ENCODE peak calls at places on chromosomes 4 and X, in six cellular contexts. One of them, this sample, is unnamed. For H3K4me1, the result is how much of the 10 kb centered on the place peaks cover.

GRCh38 chr4:992297-993110 is 700 bp downstream of the SLC26A1 start:
- DNase-seq in left ventricle myocardium inferior: no peak
- DNase-seq in pancreas: peak
- DNase-seq in effector memory CD4-positive, alpha-beta T cell: no peak
- DNase-seq in GM23338: no peak
- DNase-seq in mesendoderm: no peak
- DNase-seq in this sample: peak

GRCh38 chr4:183816077-183816476 is 89.0 kb upstream of the STOX2 start:
- DNase-seq in left ventricle myocardium inferior: no peak
- DNase-seq in pancreas: no peak
- DNase-seq in effector memory CD4-positive, alpha-beta T cell: no peak
- DNase-seq in GM23338: no peak
- DNase-seq in mesendoderm: no peak
- DNase-seq in this sample: no peak

GRCh38 chrX:101485212-101486064 is at the start of gene ARMCX4:
- DNase-seq in left ventricle myocardium inferior: peak
- DNase-seq in pancreas: peak
- DNase-seq in effector memory CD4-positive, alpha-beta T cell: peak
- DNase-seq in GM23338: peak
- DNase-seq in mesendoderm: peak
- DNase-seq in this sample: peak

GRCh38 chr4:74805601-74806000 is 11.3 kb upstream of the BTC start:
- DNase-seq in left ventricle myocardium inferior: no peak
- DNase-seq in pancreas: no peak
- DNase-seq in effector memory CD4-positive, alpha-beta T cell: no peak
- DNase-seq in GM23338: peak
- DNase-seq in mesendoderm: peak
- DNase-seq in this sample: no peak

GRCh38 chr4:161546902-161547301 is 616.9 kb downstream of the FSTL5 start:
- DNase-seq in left ventricle myocardium inferior: no peak
- DNase-seq in pancreas: no peak
- DNase-seq in effector memory CD4-positive, alpha-beta T cell: no peak
- DNase-seq in GM23338: no peak
- DNase-seq in mesendoderm: no peak
- DNase-seq in this sample: no peak

GRCh38 chr4:138659640-138660325 is 355.8 kb upstream of the NOCT start:
- DNase-seq in left ventricle myocardium inferior: no peak
- DNase-seq in pancreas: no peak
- DNase-seq in effector memory CD4-positive, alpha-beta T cell: no peak
- DNase-seq in GM23338: peak
- DNase-seq in mesendoderm: peak
- DNase-seq in this sample: no peak

GRCh38 chr4:180296036-180296599 is 1947.1 kb upstream of the TENM3 start:
- DNase-seq in left ventricle myocardium inferior: no peak
- DNase-seq in pancreas: no peak
- DNase-seq in effector memory CD4-positive, alpha-beta T cell: no peak
- DNase-seq in GM23338: no peak
- DNase-seq in mesendoderm: peak
- DNase-seq in this sample: no peak

GRCh38 chr4:82367438-82368097 is 6.2 kb downstream of the HNRNPD start:
- DNase-seq in left ventricle myocardium inferior: no peak
- DNase-seq in pancreas: no peak
- DNase-seq in effector memory CD4-positive, alpha-beta T cell: no peak
- DNase-seq in GM23338: no peak
- DNase-seq in mesendoderm: no peak
- DNase-seq in this sample: no peak

GRCh38 chr4:40395908-40396806 is 61.0 kb downstream of the CHRNA9 start:
- DNase-seq in left ventricle myocardium inferior: peak
- DNase-seq in pancreas: peak
- DNase-seq in effector memory CD4-positive, alpha-beta T cell: no peak
- DNase-seq in GM23338: peak
- DNase-seq in mesendoderm: peak
- DNase-seq in this sample: peak

GRCh38 chrX:154013001-154013421 is 6.7 kb downstream of the IRAK1 start:
- DNase-seq in left ventricle myocardium inferior: no peak
- DNase-seq in pancreas: no peak
- DNase-seq in effector memory CD4-positive, alpha-beta T cell: no peak
- DNase-seq in GM23338: no peak
- DNase-seq in mesendoderm: no peak
- DNase-seq in this sample: no peak

GRCh38 chrX:154015581-154016264 is 4.0 kb downstream of the IRAK1 start:
- DNase-seq in left ventricle myocardium inferior: no peak
- DNase-seq in pancreas: no peak
- DNase-seq in effector memory CD4-positive, alpha-beta T cell: no peak
- DNase-seq in GM23338: no peak
- DNase-seq in mesendoderm: no peak
- DNase-seq in this sample: no peak

GRCh38 chrX:154012336-154012991 is 7.2 kb downstream of the IRAK1 start:
- DNase-seq in left ventricle myocardium inferior: no peak
- DNase-seq in pancreas: peak
- DNase-seq in effector memory CD4-positive, alpha-beta T cell: no peak
- DNase-seq in GM23338: peak
- DNase-seq in mesendoderm: peak
- DNase-seq in this sample: peak

GRCh38 chrX:154014429-154015380 is 5.0 kb downstream of the IRAK1 start:
- DNase-seq in left ventricle myocardium inferior: no peak
- DNase-seq in pancreas: no peak
- DNase-seq in effector memory CD4-positive, alpha-beta T cell: no peak
- DNase-seq in GM23338: no peak
- DNase-seq in mesendoderm: no peak
- DNase-seq in this sample: no peak

GRCh38 chrX:154013614-154014360 is 5.9 kb downstream of the IRAK1 start:
- DNase-seq in left ventricle myocardium inferior: no peak
- DNase-seq in pancreas: no peak
- DNase-seq in effector memory CD4-positive, alpha-beta T cell: no peak
- DNase-seq in GM23338: peak
- DNase-seq in mesendoderm: peak
- DNase-seq in this sample: no peak
- H3K4me1 ChIP-seq in left ventricle myocardium inferior: under half
- H3K4me1 ChIP-seq in pancreas: under half
- H3K4me1 ChIP-seq in effector memory CD4-positive, alpha-beta T cell: under half
- H3K4me1 ChIP-seq in GM23338: under half
- H3K4me1 ChIP-seq in mesendoderm: under half
- H3K4me1 ChIP-seq in this sample: under half

GRCh38 chr4:152968806-152969394 is 32.8 kb downstream of the FHDC1 start:
- DNase-seq in left ventricle myocardium inferior: no peak
- DNase-seq in pancreas: no peak
- DNase-seq in effector memory CD4-positive, alpha-beta T cell: no peak
- DNase-seq in GM23338: no peak
- DNase-seq in mesendoderm: no peak
- DNase-seq in this sample: no peak
- H3K4me1 ChIP-seq in left ventricle myocardium inferior: under half
- H3K4me1 ChIP-seq in pancreas: under half
- H3K4me1 ChIP-seq in effector memory CD4-positive, alpha-beta T cell: under half
- H3K4me1 ChIP-seq in GM23338: under half
- H3K4me1 ChIP-seq in mesendoderm: under half
- H3K4me1 ChIP-seq in this sample: under half

DNA sequence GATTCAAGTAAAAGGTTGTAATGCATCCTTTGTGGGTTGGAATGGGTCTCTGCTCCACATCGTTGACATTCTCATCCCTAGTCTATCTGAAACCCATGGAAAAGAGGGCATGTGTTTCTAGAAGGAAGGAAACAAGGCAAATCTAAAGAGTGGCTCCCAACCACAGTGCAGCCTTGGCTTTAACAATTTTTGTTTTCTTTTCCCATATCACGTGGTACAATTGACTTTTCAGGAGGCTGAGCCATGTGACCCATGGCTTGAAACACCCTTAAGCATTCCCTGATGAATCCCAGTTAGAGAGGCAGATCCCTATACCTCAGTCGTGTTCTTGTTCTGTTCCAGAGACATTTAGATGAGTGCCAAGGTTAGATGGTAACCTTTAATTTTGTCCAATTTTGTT is 12.8 kb downstream of the DCUN1D4 start:
- DNase-seq in left ventricle myocardium inferior: no peak
- DNase-seq in pancreas: no peak
- DNase-seq in effector memory CD4-positive, alpha-beta T cell: no peak
- DNase-seq in GM23338: no peak
- DNase-seq in mesendoderm: no peak
- DNase-seq in this sample: no peak
- H3K4me1 ChIP-seq in left ventricle myocardium inferior: half or more
- H3K4me1 ChIP-seq in pancreas: under half
- H3K4me1 ChIP-seq in effector memory CD4-positive, alpha-beta T cell: under half
- H3K4me1 ChIP-seq in GM23338: under half
- H3K4me1 ChIP-seq in mesendoderm: under half
- H3K4me1 ChIP-seq in this sample: under half

DNA sequence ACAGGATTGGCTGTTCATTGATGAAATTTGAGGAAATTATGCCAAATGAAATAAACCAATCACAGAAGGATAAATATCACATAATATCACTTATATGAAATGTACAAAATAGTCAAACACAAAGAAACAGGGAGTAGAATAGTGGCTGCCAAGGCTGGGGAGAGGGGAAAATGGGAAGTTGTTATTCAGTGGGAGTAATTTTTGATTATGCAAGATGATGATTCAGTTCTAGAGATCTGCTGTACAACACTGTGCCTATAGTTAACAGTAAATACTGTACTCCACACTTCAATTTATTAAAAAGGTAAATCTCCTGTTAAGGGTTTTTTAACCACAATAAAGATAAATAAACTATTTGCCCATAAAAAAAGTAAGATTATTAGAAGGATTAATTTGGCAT is 101.1 kb downstream of the TMA16 start:
- DNase-seq in left ventricle myocardium inferior: no peak
- DNase-seq in pancreas: no peak
- DNase-seq in effector memory CD4-positive, alpha-beta T cell: no peak
- DNase-seq in GM23338: no peak
- DNase-seq in mesendoderm: no peak
- DNase-seq in this sample: no peak
- H3K4me1 ChIP-seq in left ventricle myocardium inferior: under half
- H3K4me1 ChIP-seq in pancreas: under half
- H3K4me1 ChIP-seq in effector memory CD4-positive, alpha-beta T cell: under half
- H3K4me1 ChIP-seq in GM23338: under half
- H3K4me1 ChIP-seq in mesendoderm: under half
- H3K4me1 ChIP-seq in this sample: under half

GRCh38 chr4:168562021-168562691 is 65.3 kb downstream of the PALLD start:
- DNase-seq in left ventricle myocardium inferior: no peak
- DNase-seq in pancreas: no peak
- DNase-seq in effector memory CD4-positive, alpha-beta T cell: no peak
- DNase-seq in GM23338: no peak
- DNase-seq in mesendoderm: no peak
- DNase-seq in this sample: no peak

GRCh38 chr4:168560835-168561210 is 64.0 kb downstream of the PALLD start:
- DNase-seq in left ventricle myocardium inferior: no peak
- DNase-seq in pancreas: no peak
- DNase-seq in effector memory CD4-positive, alpha-beta T cell: no peak
- DNase-seq in GM23338: no peak
- DNase-seq in mesendoderm: no peak
- DNase-seq in this sample: no peak

GRCh38 chr4:168557658-168558057 is 60.8 kb downstream of the PALLD start:
- DNase-seq in left ventricle myocardium inferior: no peak
- DNase-seq in pancreas: no peak
- DNase-seq in effector memory CD4-positive, alpha-beta T cell: no peak
- DNase-seq in GM23338: no peak
- DNase-seq in mesendoderm: peak
- DNase-seq in this sample: no peak

GRCh38 chr4:168558587-168558986 is 61.7 kb downstream of the PALLD start:
- DNase-seq in left ventricle myocardium inferior: no peak
- DNase-seq in pancreas: no peak
- DNase-seq in effector memory CD4-positive, alpha-beta T cell: no peak
- DNase-seq in GM23338: peak
- DNase-seq in mesendoderm: peak
- DNase-seq in this sample: no peak

GRCh38 chr4:168560184-168560834 is 63.5 kb downstream of the PALLD start:
- DNase-seq in left ventricle myocardium inferior: no peak
- DNase-seq in pancreas: no peak
- DNase-seq in effector memory CD4-positive, alpha-beta T cell: no peak
- DNase-seq in GM23338: no peak
- DNase-seq in mesendoderm: no peak
- DNase-seq in this sample: no peak
- H3K4me1 ChIP-seq in left ventricle myocardium inferior: half or more
- H3K4me1 ChIP-seq in pancreas: under half
- H3K4me1 ChIP-seq in effector memory CD4-positive, alpha-beta T cell: under half
- H3K4me1 ChIP-seq in GM23338: under half
- H3K4me1 ChIP-seq in mesendoderm: under half
- H3K4me1 ChIP-seq in this sample: under half

GRCh38 chr4:158808399-158808798 is 39.6 kb downstream of the FNIP2 start:
- DNase-seq in left ventricle myocardium inferior: no peak
- DNase-seq in pancreas: no peak
- DNase-seq in effector memory CD4-positive, alpha-beta T cell: no peak
- DNase-seq in GM23338: no peak
- DNase-seq in mesendoderm: no peak
- DNase-seq in this sample: no peak
- H3K4me1 ChIP-seq in left ventricle myocardium inferior: half or more
- H3K4me1 ChIP-seq in pancreas: under half
- H3K4me1 ChIP-seq in effector memory CD4-positive, alpha-beta T cell: under half
- H3K4me1 ChIP-seq in GM23338: under half
- H3K4me1 ChIP-seq in mesendoderm: under half
- H3K4me1 ChIP-seq in this sample: under half

GRCh38 chrX:77412631-77413030 is 34.6 kb upstream of the FGF16 start:
- DNase-seq in left ventricle myocardium inferior: no peak
- DNase-seq in pancreas: no peak
- DNase-seq in effector memory CD4-positive, alpha-beta T cell: no peak
- DNase-seq in GM23338: no peak
- DNase-seq in mesendoderm: no peak
- DNase-seq in this sample: no peak
- H3K4me1 ChIP-seq in left ventricle myocardium inferior: under half
- H3K4me1 ChIP-seq in pancreas: under half
- H3K4me1 ChIP-seq in effector memory CD4-positive, alpha-beta T cell: under half
- H3K4me1 ChIP-seq in GM23338: under half
- H3K4me1 ChIP-seq in mesendoderm: under half
- H3K4me1 ChIP-seq in this sample: under half